ENCODE peak calls at places on chromosomes 6 and 20, in six cellular contexts. R, O, Y, J, M and Z are unnamed samples.
A peak's percentile ranks its signal among the peaks of the same experiment; 100 is the strongest.

GRCh38 chr20:4158466-4159050 is 143.2 kb upstream of the RNF24 start:
- DNase-seq in R (no peak), O (no peak), Y (no peak), J (no peak), M (no peak), Z (no peak)

GRCh38 chr20:51220293-51220706 is 197.4 kb upstream of the KCNG1 start:
- DNase-seq in R (no peak), O (no peak), Y (peak; percentile 69), J (peak; percentile 16), M (peak; percentile 31), Z (peak; percentile 67)

GRCh38 chr6:151071295-151071694 is 168.5 kb upstream of the AKAP12 start:
- DNase-seq in R (no peak), O (peak; percentile 71), Y (no peak), J (no peak), M (peak; percentile 71), Z (no peak)

GRCh38 chr6:34360556-34360955 is 31.9 kb downstream of the NUDT3 start:
- DNase-seq in R (no peak), O (no peak), Y (no peak), J (no peak), M (no peak), Z (no peak)

GRCh38 chr6:170222498-170223471 is 68.1 kb downstream of the DLL1 start:
- DNase-seq in R (no peak), O (no peak), Y (no peak), J (no peak), M (no peak), Z (no peak)

GRCh38 chr6:113599444-113599843 is 257.7 kb upstream of the MARCKS start:
- DNase-seq in R (no peak), O (no peak), Y (no peak), J (no peak), M (no peak), Z (no peak)

GRCh38 chr6:24492475-24492874 is 2.3 kb upstream of the ALDH5A1 start:
- DNase-seq in R (no peak), O (no peak), Y (peak; percentile 21), J (no peak), M (peak; percentile 6), Z (no peak)

GRCh38 chr6:56144538-56145324 is 102.6 kb downstream of the COL21A1 start:
- DNase-seq in R (no peak), O (no peak), Y (no peak), J (no peak), M (peak; percentile 41), Z (no peak)

GRCh38 chr6:133551436-133551835 is 310.3 kb downstream of the EYA4 start:
- DNase-seq in R (no peak), O (no peak), Y (no peak), J (no peak), M (no peak), Z (no peak)

GRCh38 chr6:52157301-52157930 is 28.8 kb upstream of the IL17A start:
- DNase-seq in R (no peak), O (no peak), Y (no peak), J (no peak), M (peak; percentile 50), Z (peak; percentile 28)

GRCh38 chr6:35181933-35182612 is 31.7 kb upstream of the SCUBE3 start:
- DNase-seq in R (no peak), O (peak; percentile 71), Y (no peak), J (no peak), M (peak; percentile 15), Z (no peak)

GRCh38 chr20:5608448-5609161 is 141.6 kb upstream of the SHLD1 start:
- DNase-seq in R (no peak), O (no peak), Y (no peak), J (no peak), M (peak; percentile 48), Z (no peak)

GRCh38 chr6:36139991-36140710 is 9.8 kb downstream of the MAPK13 start:
- DNase-seq in R (no peak), O (no peak), Y (no peak), J (no peak), M (no peak), Z (no peak)

GRCh38 chr6:79821859-79822258 is 125.5 kb downstream of the ELOVL4 start:
- DNase-seq in R (no peak), O (peak; percentile 10), Y (no peak), J (no peak), M (no peak), Z (no peak)

GRCh38 chr6:15021074-15021473 is 224.8 kb upstream of the JARID2 start:
- DNase-seq in R (no peak), O (no peak), Y (no peak), J (no peak), M (no peak), Z (no peak)

GRCh38 chr6:146602526-146602925 is 3.8 kb downstream of the ADGB start:
- DNase-seq in R (no peak), O (no peak), Y (no peak), J (no peak), M (no peak), Z (no peak)

GRCh38 chr20:16216227-16217210 is 356.7 kb downstream of the KIF16B start:
- DNase-seq in R (no peak), O (no peak), Y (no peak), J (no peak), M (no peak), Z (no peak)

GRCh38 chr6:26125015-26125690 is 37.9 kb downstream of the HFE start:
- DNase-seq in R (no peak), O (peak; percentile 24), Y (no peak), J (no peak), M (peak; percentile 42), Z (no peak)

GRCh38 chr6:170200458-170200891 is 90.4 kb downstream of the DLL1 start:
- DNase-seq in R (no peak), O (peak; percentile 39), Y (no peak), J (no peak), M (no peak), Z (no peak)

GRCh38 chr20:35226775-35227681 is 538 bp downstream of the MMP24 start:
- DNase-seq in R (no peak), O (peak; percentile 63), Y (peak; percentile 93), J (peak; percentile 74), M (peak; percentile 35), Z (peak; percentile 55)

GRCh38 chr20:40144581-40144980 is 544.5 kb downstream of the MAFB start:
- DNase-seq in R (no peak), O (no peak), Y (no peak), J (no peak), M (no peak), Z (no peak)

GRCh38 chr6:160831751-160832150 is 129.7 kb downstream of the PLG start:
- DNase-seq in R (no peak), O (no peak), Y (peak; percentile 4), J (no peak), M (no peak), Z (no peak)

GRCh38 chr20:52783769-52784168 is 188.4 kb upstream of the TSHZ2 start:
- DNase-seq in R (no peak), O (no peak), Y (peak; percentile 15), J (no peak), M (no peak), Z (no peak)

GRCh38 chr6:86949776-86950175 is 12.4 kb downstream of the HTR1E start:
- DNase-seq in R (no peak), O (no peak), Y (no peak), J (no peak), M (no peak), Z (no peak)

GRCh38 chr6:154555075-154555677 is 44.7 kb upstream of the CNKSR3 start:
- DNase-seq in R (no peak), O (no peak), Y (no peak), J (no peak), M (peak; percentile 45), Z (no peak)

GRCh38 chr6:165846123-165846966 is 183.3 kb upstream of the PDE10A start:
- DNase-seq in R (no peak), O (no peak), Y (no peak), J (no peak), M (no peak), Z (no peak)

GRCh38 chr20:52601295-52601971 is 370.7 kb upstream of the TSHZ2 start:
- DNase-seq in R (no peak), O (no peak), Y (no peak), J (no peak), M (no peak), Z (no peak)

GRCh38 chr20:53208110-53208908 is 236.2 kb downstream of the TSHZ2 start:
- DNase-seq in R (no peak), O (no peak), Y (peak; percentile 26), J (no peak), M (no peak), Z (no peak)

GRCh38 chr6:65979120-65979519 is 272.1 kb upstream of the EYS start:
- DNase-seq in R (no peak), O (no peak), Y (no peak), J (no peak), M (no peak), Z (no peak)

GRCh38 chr20:49230575-49231211 is 11.5 kb downstream of the DDX27 start:
- DNase-seq in R (no peak), O (no peak), Y (no peak), J (no peak), M (no peak), Z (no peak)

GRCh38 chr20:51800769-51801219 is 1.5 kb downstream of the SALL4 start:
- DNase-seq in R (no peak), O (no peak), Y (peak; percentile 46), J (peak; percentile 13), M (peak; percentile 24), Z (peak; percentile 39)

GRCh38 chr6:36666726-36667591 is 11.6 kb upstream of the CDKN1A start:
- DNase-seq in R (peak; percentile 79), O (peak; percentile 96), Y (peak; percentile 69), J (no peak), M (peak; percentile 41), Z (peak; percentile 76)

GRCh38 chr6:138945354-138945753 is 42.7 kb downstream of the REPS1 start:
- DNase-seq in R (no peak), O (no peak), Y (peak; percentile 7), J (no peak), M (no peak), Z (no peak)
- TF ChIP-seq CTCF in R (peak; percentile 23), O (no peak), Y (peak; percentile 19), J (peak; percentile 34), M (no peak), Z (no peak)

GRCh38 chr20:57465943-57466342 is 59.0 kb downstream of the CTCFL start:
- DNase-seq in R (no peak), O (no peak), Y (no peak), J (no peak), M (no peak), Z (no peak)
- TF ChIP-seq CTCF in R (peak; percentile 49), O (no peak), Y (no peak), J (no peak), M (peak; percentile 7), Z (peak; percentile 55)

DNA sequence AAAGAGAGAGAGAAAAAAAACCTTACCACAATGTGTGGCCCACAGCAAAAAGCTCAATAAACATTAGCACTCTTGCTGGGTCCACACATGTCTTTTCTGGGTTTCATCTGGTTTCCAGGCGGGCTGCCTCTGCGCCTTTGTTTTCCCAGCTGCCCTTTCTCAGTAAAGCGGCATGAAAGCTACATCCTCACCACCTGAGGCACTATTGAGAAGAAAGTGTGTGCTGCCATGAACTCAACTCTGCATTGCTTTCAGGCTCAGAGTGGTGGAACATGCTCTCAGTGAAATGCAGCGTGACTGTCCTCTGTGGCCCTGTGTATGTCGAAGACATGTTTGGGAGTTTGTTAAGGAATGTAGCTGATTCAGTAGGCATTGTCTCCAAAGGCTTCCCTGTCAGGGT is 102.3 kb downstream of the LYRM2 start:
- DNase-seq in R (no peak), O (no peak), Y (no peak), J (no peak), M (no peak), Z (no peak)
- TF ChIP-seq CTCF in R (no peak), O (no peak), Y (no peak), J (peak; percentile 11), M (no peak), Z (no peak)

GRCh38 chr6:168150551-168151444 is 71.8 kb upstream of the FRMD1 start:
- DNase-seq in R (no peak), O (no peak), Y (peak; percentile 45), J (no peak), M (no peak), Z (no peak)
- TF ChIP-seq CTCF in R (peak; percentile 25), O (peak; percentile 17), Y (peak; percentile 52), J (peak; percentile 71), M (no peak), Z (no peak)